ENCODE peak calls at places on chromosomes 13 and 19, in four cellular contexts. F is tibial nerve, U is foreskin keratinocyte, A is transverse colon. S is an unnamed sample.

GRCh38 chr19:8902520-8902919 is 70.3 kb downstream of the MBD3L1 start:
- DNase-seq in F (no peak), A (no peak), U (no peak), S (no peak)

GRCh38 chr19:13132471-13133166 is 14.6 kb downstream of the NACC1 start:
- DNase-seq in F (no peak), A (no peak), U (no peak), S (no peak)

GRCh38 chr13:75818181-75819110 is 182.3 kb downstream of the LMO7 start:
- DNase-seq in U (no peak), A (no peak), F (no peak), S (no peak)

GRCh38 chr19:35204799-35205732 is 23.5 kb downstream of the FAM187B start:
- DNase-seq in F (no peak), A (peak), U (no peak), S (no peak)

GRCh38 chr13:92463134-92463533 is 763.5 kb upstream of the GPC6 start:
- DNase-seq in U (no peak), A (peak), F (no peak), S (no peak)

GRCh38 chr13:49495783-49496762 is at the start of gene PHF11:
- DNase-seq in F (peak), A (peak), U (peak), S (no peak)

GRCh38 chr13:37914781-37915391 is 45.3 kb upstream of the TRPC4 start:
- DNase-seq in U (peak), F (no peak), A (no peak), S (peak)

GRCh38 chr19:18424122-18424889 is 5.1 kb downstream of the SSBP4 start:
- DNase-seq in U (no peak), A (no peak), F (no peak), S (no peak)

GRCh38 chr13:102233566-102234208 is 168.2 kb downstream of the FGF14 start:
- DNase-seq in A (no peak), F (no peak), U (no peak), S (peak)

GRCh38 chr13:47420568-47420967 is 523.7 kb upstream of the HTR2A start:
- DNase-seq in U (no peak), A (no peak), F (no peak), S (no peak)

GRCh38 chr13:85108356-85108755 is 690.9 kb downstream of the SLITRK6 start:
- DNase-seq in F (no peak), U (peak), A (no peak), S (peak)

GRCh38 chr13:41931337-41931736 is 29.6 kb downstream of the VWA8 start:
- DNase-seq in U (no peak), A (no peak), F (no peak), S (no peak)

GRCh38 chr19:29247912-29248311 is 35.0 kb upstream of the UQCRFS1 start:
- DNase-seq in U (no peak), A (no peak), F (no peak), S (no peak)

GRCh38 chr19:2495130-2495641 is 19.3 kb downstream of the GADD45B start:
- DNase-seq in A (peak), U (no peak), F (peak), S (no peak)

GRCh38 chr19:3206216-3206953 is 18.1 kb upstream of the CELF5 start:
- DNase-seq in U (no peak), F (no peak), A (no peak), S (no peak)

GRCh38 chr13:94711561-94712286 is 621 bp downstream of the SOX21 start:
- DNase-seq in U (no peak), F (no peak), A (no peak), S (no peak)

GRCh38 chr13:36207672-36208071 is 6.7 kb downstream of the SOHLH2 start:
- DNase-seq in A (no peak), U (no peak), F (no peak), S (no peak)

GRCh38 chr19:30857966-30858490 is 485.8 kb downstream of the ZNF536 start:
- DNase-seq in U (no peak), A (no peak), F (no peak), S (no peak)

GRCh38 chr13:93700115-93700514 is 473.5 kb downstream of the GPC6 start:
- DNase-seq in A (no peak), U (no peak), F (no peak), S (no peak)

GRCh38 chr13:45847554-45848224 is 3.9 kb downstream of the SIAH3 start:
- DNase-seq in A (peak), F (no peak), U (no peak), S (no peak)

GRCh38 chr13:50682966-50683365 is 160.5 kb downstream of the DLEU7 start:
- DNase-seq in A (no peak), U (no peak), F (no peak), S (no peak)
- H3K27ac ChIP-seq in A (no peak), U (no peak), F (peak), S (no peak)

DNA sequence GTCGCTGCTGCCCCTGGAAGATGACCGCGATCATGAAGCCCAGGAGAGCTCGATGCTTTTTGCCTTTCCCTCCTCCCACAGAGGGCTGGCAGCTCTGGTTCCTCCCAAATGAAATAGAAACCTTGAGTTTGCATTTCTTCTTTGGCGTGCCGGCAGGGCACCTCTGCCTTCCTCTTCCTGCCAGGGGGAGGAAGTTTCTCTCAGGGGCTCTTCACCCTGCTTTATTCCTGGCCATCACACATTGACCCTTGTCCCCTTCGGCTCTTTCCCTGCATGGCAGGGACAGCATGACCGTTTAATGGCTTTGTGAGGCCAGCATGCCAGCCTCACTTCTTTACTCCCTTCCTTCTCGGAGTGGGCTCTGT is 47.9 kb downstream of the ACTN4 start:
- DNase-seq in A (no peak), F (no peak), U (no peak), S (no peak)
- H3K27ac ChIP-seq in A (peak), F (peak), U (peak), S (peak)

GRCh38 chr19:11179716-11180297 is 17.5 kb downstream of the KANK2 start:
- DNase-seq in U (no peak), F (no peak), A (no peak), S (no peak)
- H3K27ac ChIP-seq in U (no peak), F (peak), A (peak), S (no peak)

GRCh38 chr19:19445288-19445687 is 39.8 kb downstream of the GATAD2A start:
- DNase-seq in U (no peak), A (no peak), F (no peak), S (no peak)
- H3K27ac ChIP-seq in U (no peak), A (peak), F (no peak), S (peak)

S was measured in epithelial cell of prostate.